ENCODE peak calls at places on chromosomes 7 and 10, in eight cellular contexts. N is colonic mucosa, V is uterus, S is lung, O is fibroblast of lung, X is left lung, E is neural progenitor cell, C is heart right ventricle. W is an unnamed sample. For H3K4me1, the result is how much of the 10 kb centered on the place peaks cover.

GRCh38 chr7:44415047-44415446 is 75.4 kb downstream of the NUDCD3 start:
- DNase-seq in N (no peak), V (no peak), S (no peak), O (no peak), X (no peak), E (no peak), C (no peak), W (no peak)

GRCh38 chr10:59817806-59818205 is 64.6 kb upstream of the MRLN start:
- DNase-seq in N (no peak), V (no peak), S (no peak), O (no peak), X (no peak), E (no peak), C (no peak), W (no peak)

GRCh38 chr10:114239117-114239993 is at the start of gene VWA2:
- DNase-seq in N (peak), V (no peak), S (peak), O (no peak), X (peak), E (peak), C (peak), W (peak)

GRCh38 chr7:143924851-143925250 is 10.2 kb upstream of the OR2F2 start:
- DNase-seq in N (no peak), V (no peak), S (no peak), O (no peak), X (no peak), E (peak), C (no peak), W (no peak)

GRCh38 chr10:73837072-73837471 is 25.7 kb upstream of the NDST2 start:
- DNase-seq in N (no peak), V (no peak), S (no peak), O (peak), X (no peak), E (no peak), C (no peak), W (no peak)

GRCh38 chr7:88310950-88311674 is 4.4 kb upstream of the STEAP4 start:
- DNase-seq in N (no peak), V (no peak), S (no peak), O (no peak), X (no peak), E (no peak), C (no peak), W (peak)

GRCh38 chr10:116770281-116770680 is 27.9 kb upstream of the HSPA12A start:
- DNase-seq in N (no peak), V (no peak), S (no peak), O (no peak), X (no peak), E (no peak), C (no peak), W (no peak)

GRCh38 chr7:98202367-98203195 is 8.7 kb upstream of the BHLHA15 start:
- DNase-seq in N (no peak), V (no peak), S (no peak), O (no peak), X (no peak), E (no peak), C (no peak), W (no peak)

DNA sequence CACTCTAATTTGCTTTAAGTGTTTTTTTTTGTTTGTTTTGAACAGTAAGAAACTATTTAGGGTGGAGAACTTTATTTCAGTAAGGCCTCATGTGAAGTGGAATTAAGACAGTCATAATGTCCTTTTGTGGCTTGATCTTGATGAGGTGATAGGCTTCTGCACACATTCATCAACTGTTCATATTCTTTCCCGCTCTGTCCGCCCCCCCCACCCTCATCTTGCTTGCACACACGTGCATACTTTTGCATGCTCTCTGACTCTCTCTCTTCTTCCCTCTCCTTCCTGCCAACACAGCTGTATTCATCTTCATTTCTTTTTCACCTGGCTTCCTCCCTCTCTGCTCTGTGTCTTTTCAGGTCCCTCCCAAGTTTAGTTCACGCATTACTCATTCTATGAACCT is 429.6 kb downstream of the AUTS2 start:
- DNase-seq in N (no peak), V (no peak), S (no peak), O (no peak), X (no peak), E (no peak), C (no peak), W (no peak)
- H3K4me1 ChIP-seq in N (under half), V (under half), S (under half), O (under half), X (under half), E (under half), C (under half), W (under half)

GRCh38 chr10:18417950-18418527 is 233.3 kb downstream of the NSUN6 start:
- DNase-seq in N (no peak), V (no peak), S (no peak), O (no peak), X (no peak), E (no peak), C (no peak), W (no peak)
- TF ChIP-seq CTCF in N (no peak), V (no peak), S (no peak), O (no peak), X (no peak), E (peak), C (no peak), W (no peak)

GRCh38 chr10:96295475-96295874 is 8.8 kb upstream of the DNTT start:
- DNase-seq in N (no peak), V (no peak), S (no peak), O (no peak), X (no peak), E (no peak), C (no peak), W (no peak)
- H3K4me1 ChIP-seq in N (under half), V (under half), S (under half), O (under half), X (under half), E (under half), C (under half), W (under half)

DNA sequence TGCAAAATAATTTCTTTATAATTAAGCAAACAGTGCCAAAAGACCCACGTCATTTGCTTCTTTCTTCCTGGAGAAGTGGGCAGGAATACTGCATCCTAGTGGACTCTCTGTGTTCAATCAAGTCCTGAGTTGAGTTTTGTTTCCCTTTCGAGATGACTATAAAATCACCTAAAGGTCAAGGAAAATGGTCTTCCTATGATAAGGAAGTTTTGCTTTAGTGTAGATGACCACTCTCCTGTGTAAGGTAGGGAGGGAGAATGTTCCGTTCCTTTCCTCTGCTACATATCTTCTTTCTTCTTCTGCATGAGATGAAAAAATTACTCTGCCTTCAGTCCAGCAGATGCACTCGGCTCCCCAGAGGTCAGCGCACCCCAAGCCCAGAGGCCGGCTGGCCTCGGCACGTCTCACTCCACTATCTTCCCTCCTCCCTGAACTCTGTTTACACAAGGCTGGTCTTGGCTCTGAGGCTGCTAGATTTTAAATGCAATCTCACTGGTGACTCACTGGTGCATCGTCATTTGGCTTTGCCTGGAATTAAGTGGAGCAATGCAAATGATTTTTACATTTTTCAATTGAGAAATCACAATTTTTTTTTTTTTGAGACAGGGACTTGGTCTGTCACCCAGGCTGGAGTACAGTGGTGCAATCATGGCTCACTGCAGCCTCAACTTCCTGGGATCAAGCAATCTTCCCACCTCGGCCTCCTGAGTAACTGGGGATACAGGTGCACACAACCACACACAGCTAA is 18.6 kb upstream of the VDAC2 start:
- DNase-seq in N (peak), V (peak), S (peak), O (peak), X (peak), E (no peak), C (peak), W (peak)
- TF ChIP-seq CTCF in N (no peak), V (no peak), S (no peak), O (peak), X (no peak), E (no peak), C (no peak), W (peak)

DNA sequence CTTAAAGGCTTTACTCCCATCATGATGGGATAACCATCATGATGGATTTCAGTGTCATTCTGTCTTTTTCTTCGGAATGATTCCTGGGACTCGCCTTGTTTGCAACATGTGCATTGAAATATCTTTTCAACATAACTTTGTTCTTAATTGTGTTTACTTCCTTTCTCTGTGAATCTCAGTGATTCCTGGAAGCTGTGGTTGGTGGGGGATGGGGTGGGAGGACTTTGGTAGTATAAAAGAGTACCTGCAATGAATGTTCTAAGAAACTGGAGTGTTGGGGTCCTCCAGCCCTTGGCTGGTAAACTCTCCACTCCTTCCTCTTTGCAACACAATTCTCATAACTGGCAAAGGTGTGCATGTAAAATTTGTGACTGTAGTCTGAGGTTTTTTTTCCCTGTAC is 11.5 kb upstream of the SH2D4B start:
- DNase-seq in N (no peak), V (no peak), S (no peak), O (no peak), X (no peak), E (no peak), C (no peak), W (no peak)
- H3K4me1 ChIP-seq in N (under half), V (under half), S (under half), O (under half), X (under half), E (under half), C (half or more), W (under half)

GRCh38 chr10:63767512-63767911 is 246.3 kb downstream of the REEP3 start:
- DNase-seq in N (no peak), V (no peak), S (no peak), O (peak), X (no peak), E (no peak), C (no peak), W (peak)
- TF ChIP-seq CTCF in N (peak), V (peak), S (no peak), O (peak), X (peak), E (peak), C (peak), W (peak)

GRCh38 chr7:104980969-104981670 is 32.9 kb upstream of the KMT2E start:
- DNase-seq in N (no peak), V (no peak), S (no peak), O (peak), X (no peak), E (peak), C (no peak), W (no peak)
- H3K4me1 ChIP-seq in N (under half), V (under half), S (under half), O (half or more), X (under half), E (under half), C (half or more), W (under half)